ENCODE peak calls at places on chromosomes 4 and X, in four cellular contexts. One of them, this sample, is unnamed.

GRCh38 chr4:37439809-37440518 is 195.4 kb downstream of the NWD2 start:
- DNase-seq in stimulated activated CD4-positive, alpha-beta T cell treated with anti-CD3 and anti-CD28 coated beads, TNF-alpha, amount 100 ng/mL, for 48 hours: no peak
- DNase-seq in GM23248: no peak
- DNase-seq in SW480: no peak
- DNase-seq in this sample: no peak

GRCh38 chr4:67134616-67135015 is 410.7 kb downstream of the CENPC start:
- DNase-seq in stimulated activated CD4-positive, alpha-beta T cell treated with anti-CD3 and anti-CD28 coated beads, TNF-alpha, amount 100 ng/mL, for 48 hours: no peak
- DNase-seq in GM23248: no peak
- DNase-seq in SW480: no peak
- DNase-seq in this sample: no peak

GRCh38 chr4:1251773-1252066 is 2.8 kb upstream of the CTBP1 start:
- DNase-seq in stimulated activated CD4-positive, alpha-beta T cell treated with anti-CD3 and anti-CD28 coated beads, TNF-alpha, amount 100 ng/mL, for 48 hours: no peak
- DNase-seq in GM23248: no peak
- DNase-seq in SW480: no peak
- DNase-seq in this sample: no peak

GRCh38 chr4:165604181-165604580 is 225.4 kb downstream of the CPE start:
- DNase-seq in stimulated activated CD4-positive, alpha-beta T cell treated with anti-CD3 and anti-CD28 coated beads, TNF-alpha, amount 100 ng/mL, for 48 hours: no peak
- DNase-seq in GM23248: no peak
- DNase-seq in SW480: no peak
- DNase-seq in this sample: no peak

GRCh38 chr4:26874110-26874509 is 13.5 kb downstream of the STIM2 start:
- DNase-seq in stimulated activated CD4-positive, alpha-beta T cell treated with anti-CD3 and anti-CD28 coated beads, TNF-alpha, amount 100 ng/mL, for 48 hours: no peak
- DNase-seq in GM23248: no peak
- DNase-seq in SW480: no peak
- DNase-seq in this sample: no peak

GRCh38 chr4:945274-946102 is 13.2 kb downstream of the TMEM175 start:
- DNase-seq in stimulated activated CD4-positive, alpha-beta T cell treated with anti-CD3 and anti-CD28 coated beads, TNF-alpha, amount 100 ng/mL, for 48 hours: no peak
- DNase-seq in GM23248: no peak
- DNase-seq in SW480: no peak
- DNase-seq in this sample: no peak

GRCh38 chr4:952881-953573 is 20.3 kb downstream of the DGKQ start:
- DNase-seq in stimulated activated CD4-positive, alpha-beta T cell treated with anti-CD3 and anti-CD28 coated beads, TNF-alpha, amount 100 ng/mL, for 48 hours: no peak
- DNase-seq in GM23248: no peak
- DNase-seq in SW480: no peak
- DNase-seq in this sample: no peak

GRCh38 chr4:47468686-47469365 is 5.3 kb upstream of the COMMD8 start:
- DNase-seq in stimulated activated CD4-positive, alpha-beta T cell treated with anti-CD3 and anti-CD28 coated beads, TNF-alpha, amount 100 ng/mL, for 48 hours: no peak
- DNase-seq in GM23248: peak; percentile 59
- DNase-seq in SW480: no peak
- DNase-seq in this sample: no peak

GRCh38 chr4:157143365-157143764 is 67.4 kb downstream of the GLRB start:
- DNase-seq in stimulated activated CD4-positive, alpha-beta T cell treated with anti-CD3 and anti-CD28 coated beads, TNF-alpha, amount 100 ng/mL, for 48 hours: no peak
- DNase-seq in GM23248: peak; percentile 1
- DNase-seq in SW480: no peak
- DNase-seq in this sample: no peak

GRCh38 chr4:36348403-36348938 is 67.1 kb downstream of the DTHD1 start:
- DNase-seq in stimulated activated CD4-positive, alpha-beta T cell treated with anti-CD3 and anti-CD28 coated beads, TNF-alpha, amount 100 ng/mL, for 48 hours: peak; percentile 21
- DNase-seq in GM23248: no peak
- DNase-seq in SW480: no peak
- DNase-seq in this sample: peak; percentile 40

GRCh38 chr4:82419451-82419850 is 10.8 kb downstream of the HNRNPDL start:
- DNase-seq in stimulated activated CD4-positive, alpha-beta T cell treated with anti-CD3 and anti-CD28 coated beads, TNF-alpha, amount 100 ng/mL, for 48 hours: no peak
- DNase-seq in GM23248: no peak
- DNase-seq in SW480: no peak
- DNase-seq in this sample: no peak

GRCh38 chr4:182847543-182847942 is 69.6 kb downstream of the DCTD start:
- DNase-seq in stimulated activated CD4-positive, alpha-beta T cell treated with anti-CD3 and anti-CD28 coated beads, TNF-alpha, amount 100 ng/mL, for 48 hours: no peak
- DNase-seq in GM23248: no peak
- DNase-seq in SW480: no peak
- DNase-seq in this sample: no peak

GRCh38 chrX:108001218-108001814 is 19.1 kb upstream of the TEX13B start:
- DNase-seq in stimulated activated CD4-positive, alpha-beta T cell treated with anti-CD3 and anti-CD28 coated beads, TNF-alpha, amount 100 ng/mL, for 48 hours: no peak
- DNase-seq in GM23248: peak; percentile 38
- DNase-seq in SW480: peak; percentile 71
- DNase-seq in this sample: no peak

GRCh38 chr4:6999172-7000086 is 43.7 kb upstream of the TADA2B start:
- DNase-seq in stimulated activated CD4-positive, alpha-beta T cell treated with anti-CD3 and anti-CD28 coated beads, TNF-alpha, amount 100 ng/mL, for 48 hours: peak; percentile 4
- DNase-seq in GM23248: no peak
- DNase-seq in SW480: peak; percentile 81
- DNase-seq in this sample: no peak

GRCh38 chr4:151901631-151902030 is 140.8 kb upstream of the GATB start:
- DNase-seq in stimulated activated CD4-positive, alpha-beta T cell treated with anti-CD3 and anti-CD28 coated beads, TNF-alpha, amount 100 ng/mL, for 48 hours: no peak
- DNase-seq in GM23248: peak; percentile 13
- DNase-seq in SW480: no peak
- DNase-seq in this sample: no peak

GRCh38 chr4:112895785-112896184 is 153.7 kb upstream of the ANK2 start:
- DNase-seq in stimulated activated CD4-positive, alpha-beta T cell treated with anti-CD3 and anti-CD28 coated beads, TNF-alpha, amount 100 ng/mL, for 48 hours: no peak
- DNase-seq in GM23248: peak; percentile 59
- DNase-seq in SW480: no peak
- DNase-seq in this sample: peak; percentile 38

This sample was measured in epithelial cell of proximal tubule.